ENCODE peak calls at places on chromosome 18, in four cellular contexts. Y is GM23248, G is body of pancreas, L is uterus. N is an unnamed sample.

GRCh38 chr18:8705941-8706544 is 687 bp downstream of the MTCL1 start:
- DNase-seq in Y (peak; percentile 65), G (no peak), L (peak; percentile 22), N (peak; percentile 35)

GRCh38 chr18:57839942-57840381 is 36.8 kb upstream of the ATP8B1 start:
- DNase-seq in Y (peak; percentile 69), G (no peak), L (no peak), N (no peak)

GRCh38 chr18:41265047-41265446 is 690.0 kb upstream of the PIK3C3 start:
- DNase-seq in Y (no peak), G (no peak), L (no peak), N (no peak)

GRCh38 chr18:49017813-49018552 is 67.2 kb upstream of the SMAD7 start:
- DNase-seq in Y (no peak), G (no peak), L (peak; percentile 13), N (no peak)

GRCh38 chr18:41747723-41748242 is 207.3 kb upstream of the PIK3C3 start:
- DNase-seq in Y (no peak), G (no peak), L (no peak), N (no peak)

GRCh38 chr18:46660955-46661749 is 4.1 kb upstream of the LOXHD1 start:
- DNase-seq in Y (peak; percentile 55), G (peak; percentile 19), L (no peak), N (no peak)

GRCh38 chr18:73352546-73352945 is 484.8 kb upstream of the NETO1 start:
- DNase-seq in Y (peak; percentile 5), G (no peak), L (no peak), N (no peak)

GRCh38 chr18:9095297-9096012 is 7.0 kb upstream of the NDUFV2 start:
- DNase-seq in Y (no peak), G (peak; percentile 17), L (no peak), N (no peak)

GRCh38 chr18:7224198-7224597 is 6.7 kb upstream of the LRRC30 start:
- DNase-seq in Y (no peak), G (no peak), L (no peak), N (no peak)

GRCh38 chr18:61635901-61636528 is 256.8 kb downstream of the RNF152 start:
- DNase-seq in Y (peak; percentile 75), G (peak; percentile 80), L (peak; percentile 61), N (peak; percentile 69)

GRCh38 chr18:31880186-31880898 is 62.6 kb downstream of the TRAPPC8 start:
- DNase-seq in Y (no peak), G (no peak), L (no peak), N (no peak)

DNA sequence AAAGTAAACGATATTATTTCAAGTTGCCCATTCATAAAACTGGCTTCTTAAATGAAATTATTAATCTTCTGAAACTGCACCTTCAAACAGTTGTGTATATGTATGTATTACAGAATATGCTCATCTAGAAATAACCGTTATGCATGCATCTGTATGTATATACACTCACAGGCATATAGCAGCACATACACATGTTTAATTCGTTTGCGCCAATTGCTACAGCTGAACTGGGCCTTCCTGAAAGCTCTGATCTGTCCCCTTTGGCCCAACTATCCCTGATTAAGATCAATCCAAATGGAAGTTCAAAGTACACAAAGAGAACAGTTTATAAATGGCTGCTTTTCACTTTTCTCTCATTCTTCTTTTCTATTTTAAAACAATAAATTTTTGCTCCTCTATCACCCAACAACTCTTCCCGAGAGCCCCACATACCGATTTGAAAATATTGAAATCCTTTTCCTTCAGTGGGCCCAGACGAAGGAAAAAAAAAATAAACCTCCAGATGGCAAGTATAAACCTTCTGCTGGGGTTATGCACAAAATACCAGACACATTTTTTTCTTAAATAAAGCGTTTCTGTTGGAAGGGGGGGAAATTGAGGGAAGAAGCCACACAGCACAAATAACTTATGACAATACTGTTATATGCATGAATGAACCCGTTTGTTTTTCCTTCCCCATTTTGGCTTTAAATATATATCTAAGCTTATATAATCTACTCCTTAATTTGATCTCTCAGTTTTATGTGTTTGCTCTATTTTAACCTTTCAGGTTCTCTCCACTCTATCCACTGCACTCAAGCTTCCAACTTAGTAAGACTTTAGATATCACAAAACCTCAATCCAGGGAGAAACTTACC is 267.4 kb downstream of the TCF4 start:
- DNase-seq in Y (peak; percentile 54), G (no peak), L (no peak), N (no peak)
- H3K27me3 ChIP-seq in Y (no peaks in the 10 kb centered on the region), G (no peaks in the 10 kb centered on the region), L (no peaks in the 10 kb centered on the region), N (no peaks in the 10 kb centered on the region)

GRCh38 chr18:2409906-2410305 is 161.4 kb downstream of the METTL4 start:
- DNase-seq in Y (no peak), G (no peak), L (no peak), N (no peak)
- H3K27ac ChIP-seq in Y (no peak overlapping the region), G (no peak overlapping the region), L (no peak overlapping the region), N (no peak overlapping the region)

GRCh38 chr18:10265560-10266235 is 188.7 kb upstream of the APCDD1 start:
- DNase-seq in Y (no peak), G (peak; percentile 58), L (no peak), N (no peak)
- H3K4me1 ChIP-seq in Y (no peaks in the 10 kb centered on the region), G (peaks cover 41% of the 10 kb centered on the region), L (no peaks in the 10 kb centered on the region), N (no peaks in the 10 kb centered on the region)

GRCh38 chr18:11676386-11676785 is 12.7 kb upstream of the GNAL start:
- DNase-seq in Y (no peak), G (no peak), L (no peak), N (no peak)
- H3K27me3 ChIP-seq in Y (peaks cover 7% of the 10 kb centered on the region), G (no peaks in the 10 kb centered on the region), L (no peaks in the 10 kb centered on the region), N (no peaks in the 10 kb centered on the region)

DNA sequence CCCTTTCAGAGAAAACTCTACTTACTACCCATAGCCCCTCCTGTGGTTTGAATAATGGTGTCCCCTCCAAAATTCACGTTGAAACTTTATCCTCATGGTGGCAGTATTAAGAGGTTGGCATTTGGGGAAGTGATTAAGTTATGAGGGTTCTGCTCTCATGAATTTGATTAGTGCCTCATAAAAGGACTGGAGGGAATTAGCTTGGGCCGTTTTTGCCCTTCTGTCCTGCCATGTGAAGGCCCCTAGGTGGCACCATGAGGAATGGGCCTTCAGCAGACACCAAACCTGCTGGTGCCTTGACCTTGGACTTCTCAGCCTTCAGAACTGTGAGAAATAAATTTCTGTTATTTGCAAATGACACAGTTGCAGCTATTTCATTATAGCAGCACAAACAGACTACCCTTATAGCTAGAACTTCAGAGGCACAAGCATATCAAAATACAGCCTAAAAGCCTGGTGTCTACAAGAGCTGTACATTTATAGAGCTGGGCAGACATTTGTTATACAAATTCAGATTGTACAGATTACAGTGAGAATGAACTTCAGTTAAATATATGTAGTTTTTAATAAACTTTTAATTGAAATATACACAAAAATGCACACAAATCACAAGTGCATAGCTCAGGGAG is 2.6 kb upstream of the PTPN2 start:
- DNase-seq in Y (peak; percentile 37), G (peak; percentile 23), L (no peak), N (no peak)
- H3K27ac ChIP-seq in Y (no peak overlapping the region), G (no peak overlapping the region), L (no peak overlapping the region), N (no peak overlapping the region)

GRCh38 chr18:77981874-77982273 is 732.2 kb downstream of the GALR1 start:
- DNase-seq in Y (no peak), G (no peak), L (no peak), N (no peak)

GRCh38 chr18:77974329-77974728 is 724.7 kb downstream of the GALR1 start:
- DNase-seq in Y (no peak), G (no peak), L (no peak), N (no peak)

GRCh38 chr18:77980275-77980674 is 730.6 kb downstream of the GALR1 start:
- DNase-seq in Y (no peak), G (no peak), L (no peak), N (no peak)

GRCh38 chr18:77973745-77974144 is 724.1 kb downstream of the GALR1 start:
- DNase-seq in Y (no peak), G (no peak), L (no peak), N (no peak)

GRCh38 chr18:77977331-77977730 is 727.7 kb downstream of the GALR1 start:
- DNase-seq in Y (no peak), G (no peak), L (no peak), N (no peak)
- H3K4me1 ChIP-seq in Y (no peaks in the 10 kb centered on the region), G (no peaks in the 10 kb centered on the region), L (no peaks in the 10 kb centered on the region), N (no peaks in the 10 kb centered on the region)

GRCh38 chr18:59275406-59275949 is 2.2 kb upstream of the RAX start:
- DNase-seq in Y (no peak), G (no peak), L (no peak), N (no peak)

GRCh38 chr18:59273936-59274928 is 978 bp upstream of the RAX start:
- DNase-seq in Y (no peak), G (no peak), L (no peak), N (no peak)

GRCh38 chr18:59272971-59273935 is at the start of gene RAX:
- DNase-seq in Y (peak; percentile 35), G (peak; percentile 27), L (no peak), N (no peak)

GRCh38 chr18:59279193-59279592 is 5.9 kb upstream of the RAX start:
- DNase-seq in Y (peak; percentile 24), G (no peak), L (no peak), N (no peak)

GRCh38 chr18:59276047-59276446 is 2.8 kb upstream of the RAX start:
- DNase-seq in Y (no peak), G (no peak), L (no peak), N (no peak)
- H3K27me3 ChIP-seq in Y (peaks cover 89% of the 10 kb centered on the region), G (no peaks in the 10 kb centered on the region), L (peaks cover 16% of the 10 kb centered on the region), N (peaks cover 41% of the 10 kb centered on the region)

GRCh38 chr18:59231157-59231556 is 11.2 kb downstream of the GRP start:
- DNase-seq in Y (no peak), G (no peak), L (no peak), N (no peak)
- H3K27ac ChIP-seq in Y (no peak overlapping the region), G (no peak overlapping the region), L (no peak overlapping the region), N (no peak overlapping the region)

GRCh38 chr18:5481621-5482020 is 62.2 kb downstream of the EPB41L3 start:
- DNase-seq in Y (no peak), G (no peak), L (no peak), N (no peak)

GRCh38 chr18:5476961-5477800 is 66.6 kb downstream of the EPB41L3 start:
- DNase-seq in Y (no peak), G (no peak), L (no peak), N (no peak)

GRCh38 chr18:5475252-5475651 is 68.5 kb downstream of the EPB41L3 start:
- DNase-seq in Y (no peak), G (peak; percentile 54), L (no peak), N (no peak)

GRCh38 chr18:5478261-5478660 is 65.5 kb downstream of the EPB41L3 start:
- DNase-seq in Y (no peak), G (no peak), L (no peak), N (no peak)
- H3K4me1 ChIP-seq in Y (no peaks in the 10 kb centered on the region), G (no peaks in the 10 kb centered on the region), L (no peaks in the 10 kb centered on the region), N (no peaks in the 10 kb centered on the region)